ENCODE peak calls at places on chromosomes 1 and 21, in eight cellular contexts. T, E, H, G, D, O, A and X are unnamed samples. For H3K4me1, the result is how much of the 10 kb centered on the place peaks cover.

GRCh38 chr1:81323862-81324261 is 476.9 kb upstream of the ADGRL2 start:
- DNase-seq in G (no peak), A (no peak), E (no peak), O (no peak), T (no peak), H (no peak), D (no peak), X (no peak)

GRCh38 chr1:205580923-205581180 is 51.0 kb downstream of the ELK4 start:
- DNase-seq in O (no peak), D (no peak), A (no peak), G (no peak), E (no peak), T (peak), H (no peak), X (no peak)

GRCh38 chr1:246008256-246008901 is 498.7 kb downstream of the SMYD3 start:
- DNase-seq in D (no peak), G (no peak), H (no peak), E (no peak), A (no peak), T (no peak), O (no peak), X (no peak)

GRCh38 chr1:156245451-156246232 is 2.2 kb downstream of the PAQR6 start:
- DNase-seq in H (no peak), T (no peak), D (no peak), G (no peak), A (no peak), O (peak), E (no peak), X (no peak)

GRCh38 chr1:88731475-88731874 is 47.4 kb downstream of the PKN2 start:
- DNase-seq in E (no peak), O (peak), D (no peak), G (no peak), H (no peak), T (no peak), A (no peak), X (no peak)

GRCh38 chr1:44108241-44108640 is 10.4 kb upstream of the KLF17 start:
- DNase-seq in O (no peak), T (no peak), A (no peak), D (no peak), E (no peak), H (no peak), G (no peak), X (no peak)

GRCh38 chr1:83508485-83509151 is 490.3 kb downstream of the TTLL7 start:
- DNase-seq in T (no peak), H (no peak), O (peak), A (no peak), E (no peak), G (no peak), D (peak), X (no peak)

GRCh38 chr1:235018720-235019444 is 109.8 kb downstream of the TOMM20 start:
- DNase-seq in G (no peak), D (no peak), A (no peak), E (no peak), T (no peak), O (no peak), H (no peak), X (no peak)

GRCh38 chr1:57112148-57112547 is 146.3 kb upstream of the C8B start:
- DNase-seq in T (no peak), O (no peak), H (no peak), E (no peak), A (no peak), D (no peak), G (no peak), X (no peak)

GRCh38 chr1:4485398-4485797 is 169.0 kb upstream of the AJAP1 start:
- DNase-seq in E (no peak), G (no peak), H (no peak), A (no peak), O (no peak), D (no peak), T (no peak), X (no peak)

GRCh38 chr1:112906155-112906698 is 49.8 kb downstream of the SLC16A1 start:
- DNase-seq in O (no peak), D (no peak), E (no peak), H (no peak), T (no peak), G (no peak), A (no peak), X (no peak)

GRCh38 chr21:26795866-26796329 is 49.3 kb downstream of the ADAMTS1 start:
- DNase-seq in G (peak), E (no peak), D (peak), O (peak), T (no peak), A (no peak), H (peak), X (no peak)

GRCh38 chr1:208312706-208313105 is 68.5 kb upstream of the PLXNA2 start:
- DNase-seq in A (no peak), G (no peak), H (no peak), E (no peak), O (no peak), T (no peak), D (no peak), X (no peak)

GRCh38 chr1:12709696-12710095 is 6.2 kb upstream of the AADACL3 start:
- DNase-seq in O (no peak), A (no peak), T (no peak), H (no peak), E (no peak), G (no peak), D (no peak), X (no peak)

GRCh38 chr1:154999651-155000474 is 2.7 kb upstream of the ZBTB7B start:
- DNase-seq in T (peak), E (no peak), D (no peak), G (no peak), A (no peak), O (peak), H (peak), X (no peak)

GRCh38 chr1:163069142-163069541 is at the start of gene RGS4:
- DNase-seq in G (peak), E (peak), T (no peak), D (peak), A (peak), H (peak), O (peak), X (no peak)

DNA sequence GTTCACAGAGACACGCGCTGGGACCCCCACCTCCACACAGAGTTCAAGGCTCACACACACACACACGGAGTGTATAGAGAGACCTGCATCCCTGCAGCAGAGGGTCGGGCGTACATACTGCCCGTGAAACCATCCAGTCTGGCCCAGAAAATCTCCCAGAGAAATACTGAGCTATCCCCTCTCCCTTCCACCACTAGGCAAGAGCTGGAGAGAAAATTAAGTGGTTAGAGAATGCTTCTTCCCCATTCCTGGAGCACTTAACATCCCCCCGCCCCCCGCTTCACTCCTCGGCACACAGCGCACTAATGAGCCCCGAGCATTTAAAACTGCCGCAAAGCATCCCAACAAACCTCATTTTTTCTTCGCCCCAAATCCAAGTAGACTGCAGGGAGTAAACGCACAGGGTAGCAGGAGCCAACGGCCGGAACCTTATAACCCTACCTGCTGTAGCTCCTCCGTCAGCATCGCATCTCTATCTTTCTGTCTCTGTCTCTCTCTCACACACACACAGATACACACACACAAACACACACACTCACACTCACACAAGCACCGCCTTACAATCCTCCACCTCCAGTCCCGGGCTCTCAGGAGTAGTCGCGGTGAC is 422 bp downstream of the DUSP10 start:
- DNase-seq in T (no peak), D (peak), A (no peak), G (no peak), O (peak), H (peak), E (no peak), X (peak)
- H3K4me3 ChIP-seq in T (peak), D (peak), A (peak), G (peak), O (peak), H (peak), E (peak), X (peak)

GRCh38 chr1:3068400-3069361 is at the start of gene PRDM16:
- DNase-seq in D (peak), O (peak), T (no peak), A (peak), H (peak), E (no peak), G (peak), X (peak)
- H3K4me1 ChIP-seq in D (under half), O (under half), T (under half), A (under half), H (under half), E (under half), G (half or more), X (under half)

GRCh38 chr1:38500891-38501290 is 358.7 kb downstream of the RRAGC start:
- DNase-seq in G (no peak), H (no peak), E (no peak), D (no peak), T (no peak), O (no peak), A (no peak), X (no peak)

GRCh38 chr1:38497921-38498320 is 361.7 kb downstream of the RRAGC start:
- DNase-seq in D (no peak), O (no peak), A (no peak), H (no peak), G (no peak), T (no peak), E (no peak), X (no peak)

GRCh38 chr1:38502772-38503171 is 356.8 kb downstream of the RRAGC start:
- DNase-seq in D (no peak), G (no peak), E (no peak), T (no peak), A (no peak), O (no peak), H (no peak), X (no peak)

GRCh38 chr1:38505950-38506349 is 353.6 kb downstream of the RRAGC start:
- DNase-seq in T (no peak), H (no peak), D (no peak), O (no peak), G (no peak), A (no peak), E (no peak), X (no peak)

GRCh38 chr1:38500352-38500751 is 359.2 kb downstream of the RRAGC start:
- DNase-seq in H (no peak), D (no peak), T (no peak), G (no peak), O (no peak), E (no peak), A (no peak), X (no peak)
- TF ChIP-seq CTCF in H (no peak), D (no peak), T (no peak), G (peak), O (peak), E (no peak), A (peak), X (no peak)

GRCh38 chr1:220529530-220529920 is 1.6 kb downstream of the MARK1 start:
- DNase-seq in D (no peak), H (no peak), A (no peak), G (no peak), O (no peak), E (no peak), T (no peak), X (no peak)
- H3K4me3 ChIP-seq in D (peak), H (peak), A (peak), G (peak), O (peak), E (peak), T (peak), X (peak)

DNA sequence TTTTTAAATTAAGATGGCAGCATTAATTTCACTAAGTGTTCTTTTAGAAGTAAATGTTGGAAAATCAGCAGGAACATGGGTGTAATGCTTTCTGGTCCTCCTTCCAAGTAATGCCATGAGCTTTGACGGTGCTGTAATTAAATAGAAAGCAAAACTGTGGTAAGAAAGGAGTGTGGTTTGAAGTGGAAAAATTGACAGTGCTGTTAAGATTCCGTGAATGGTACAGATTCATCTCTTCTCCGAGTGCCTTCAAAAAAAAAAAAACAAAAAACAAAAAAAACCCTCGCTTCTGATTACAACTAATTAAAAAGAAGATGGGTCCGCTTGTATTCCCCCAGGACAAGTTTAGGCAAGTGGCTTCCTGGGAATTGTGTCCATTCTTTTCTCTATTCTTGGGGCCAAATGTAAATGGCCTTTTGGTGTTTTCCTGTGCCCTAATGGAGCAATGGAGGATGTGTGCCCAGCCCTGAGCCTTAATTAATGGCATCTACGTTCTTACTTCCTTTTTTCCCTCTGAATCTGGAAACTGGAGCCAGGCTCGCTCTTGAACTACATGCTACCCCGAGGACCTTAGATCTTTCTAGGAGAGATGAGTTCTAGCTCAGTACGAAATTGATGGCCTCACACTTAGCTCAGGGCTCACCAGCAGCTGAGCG is 5.1 kb downstream of the LMO4 start:
- DNase-seq in G (no peak), D (peak), E (no peak), A (no peak), O (no peak), H (no peak), T (no peak), X (no peak)
- H3K4me1 ChIP-seq in G (half or more), D (under half), E (under half), A (under half), O (under half), H (under half), T (half or more), X (under half)

GRCh38 chr1:187396929-187397796 is 568.4 kb downstream of the PLA2G4A start:
- DNase-seq in T (no peak), G (no peak), H (no peak), A (no peak), E (no peak), D (no peak), O (no peak), X (no peak)

DNA sequence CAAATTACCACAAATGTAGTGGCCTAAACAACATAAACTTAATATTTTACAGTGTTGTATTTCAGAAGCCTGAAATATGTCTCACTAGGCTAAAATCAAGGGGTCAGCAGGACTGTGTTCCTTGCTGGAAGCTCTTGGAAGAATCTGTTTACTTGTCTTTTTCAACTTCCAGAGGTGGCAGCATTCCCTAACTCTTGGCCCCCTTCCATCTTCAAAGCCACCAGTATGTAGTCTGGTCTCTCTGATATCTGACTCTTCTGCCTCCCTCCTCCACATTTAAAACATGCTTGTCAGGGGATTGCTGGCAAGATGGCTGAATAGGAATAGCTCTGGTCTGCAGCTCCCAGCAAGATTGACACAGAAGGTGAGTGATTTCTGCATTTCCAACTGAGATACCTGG is 567.5 kb downstream of the PLA2G4A start:
- DNase-seq in T (no peak), H (no peak), G (no peak), E (no peak), D (no peak), O (peak), A (no peak), X (no peak)
- TF ChIP-seq CTCF in T (no peak), H (no peak), G (no peak), E (no peak), D (no peak), O (no peak), A (no peak), X (no peak)